ENCODE peak calls at places on chromosomes 11 and 22, in seven cellular contexts. B is GM10248, K is choroid plexus epithelial cell, M is neuronal stem cell, Y is AML-193, L is HS-5, Q is Right ventricle myocardium superior. Z is an unnamed sample.

GRCh38 chr22:23393721-23394320 is 186.3 kb downstream of the IGLL1 start:
- DNase-seq in Y (no peak), B (no peak), L (no peak), M (no peak), Q (no peak), K (no peak), Z (no peak)

GRCh38 chr11:69086152-69086551 is 37.4 kb downstream of the TPCN2 start:
- DNase-seq in L (no peak), M (no peak), B (no peak), K (no peak), Y (no peak), Q (no peak), Z (no peak)

GRCh38 chr22:44292007-44292370 is 20.8 kb downstream of the SHISAL1 start:
- DNase-seq in M (no peak), Y (no peak), K (no peak), B (no peak), L (no peak), Q (no peak), Z (no peak)

GRCh38 chr11:43376594-43376993 is 17.9 kb downstream of the TTC17 start:
- DNase-seq in K (peak; percentile 81), Q (no peak), M (no peak), B (no peak), L (peak; percentile 74), Y (no peak), Z (no peak)

GRCh38 chr22:48891688-48892380 is 935.8 kb downstream of the BRD1 start:
- DNase-seq in B (no peak), Q (no peak), M (no peak), L (no peak), Y (no peak), K (no peak), Z (no peak)

GRCh38 chr22:26853071-26853470 is 195.7 kb downstream of the MIAT start:
- DNase-seq in M (no peak), L (no peak), K (no peak), Y (no peak), Q (no peak), B (no peak), Z (no peak)

GRCh38 chr11:75262436-75262835 is 21.9 kb downstream of the TPBGL start:
- DNase-seq in Y (no peak), B (no peak), L (no peak), Q (peak; percentile 11), M (no peak), K (no peak), Z (no peak)

GRCh38 chr11:126132319-126132718 is 69.7 kb upstream of the CDON start:
- DNase-seq in L (no peak), K (peak; percentile 63), B (no peak), Y (no peak), M (no peak), Q (peak; percentile 63), Z (peak; percentile 74)

GRCh38 chr11:77039491-77040400 is 5.5 kb downstream of the B3GNT6 start:
- DNase-seq in Q (peak; percentile 53), Y (no peak), M (peak; percentile 26), K (peak; percentile 65), B (peak; percentile 49), L (no peak), Z (peak; percentile 49)

GRCh38 chr11:83520849-83521248 is 234.7 kb upstream of the CCDC90B start:
- DNase-seq in L (no peak), K (no peak), B (no peak), Y (no peak), Q (no peak), M (no peak), Z (no peak)

GRCh38 chr22:38290347-38290746 is 17.5 kb upstream of the TMEM184B start:
- DNase-seq in Q (no peak), K (no peak), Y (no peak), M (no peak), B (no peak), L (no peak), Z (no peak)

GRCh38 chr11:111540114-111540920 is at the start of gene LAYN:
- DNase-seq in B (peak; percentile 36), L (no peak), K (no peak), M (peak; percentile 33), Y (no peak), Q (peak; percentile 64), Z (peak; percentile 61)

GRCh38 chr11:3014314-3014938 is 22.3 kb upstream of the NAP1L4 start:
- DNase-seq in Y (no peak), B (no peak), M (no peak), K (peak; percentile 78), L (no peak), Q (no peak), Z (peak; percentile 26)